ENCODE peak calls at places on chromosomes 4 and X, in four cellular contexts. One of them, this sample, is unnamed.

GRCh38 chrX:103565197-103565596 is 20.1 kb upstream of the TCEAL4 start:
- DNase-seq in DND-41: no peak
- DNase-seq in MM.1S: peak; percentile 23
- DNase-seq in SK-N-SH: no peak
- DNase-seq in this sample: peak; percentile 61

GRCh38 chr4:453267-453666 is 45.7 kb downstream of the ZNF721 start:
- DNase-seq in DND-41: no peak
- DNase-seq in MM.1S: no peak
- DNase-seq in SK-N-SH: no peak
- DNase-seq in this sample: no peak

GRCh38 chr4:100108869-100109268 is 81.4 kb downstream of the DDIT4L start:
- DNase-seq in DND-41: no peak
- DNase-seq in MM.1S: no peak
- DNase-seq in SK-N-SH: peak; percentile 5
- DNase-seq in this sample: no peak

GRCh38 chrX:136731207-136731782 is 49.4 kb downstream of the ARHGEF6 start:
- DNase-seq in DND-41: no peak
- DNase-seq in MM.1S: no peak
- DNase-seq in SK-N-SH: no peak
- DNase-seq in this sample: no peak

GRCh38 chrX:149151805-149152757 is 353.0 kb downstream of the IDS start:
- DNase-seq in DND-41: no peak
- DNase-seq in MM.1S: no peak
- DNase-seq in SK-N-SH: no peak
- DNase-seq in this sample: no peak

GRCh38 chrX:19926095-19926494 is 38.7 kb upstream of the SH3KBP1 start:
- DNase-seq in DND-41: no peak
- DNase-seq in MM.1S: peak; percentile 48
- DNase-seq in SK-N-SH: no peak
- DNase-seq in this sample: no peak

GRCh38 chr4:8297691-8298485 is 28.3 kb downstream of the HTRA3 start:
- DNase-seq in DND-41: no peak
- DNase-seq in MM.1S: no peak
- DNase-seq in SK-N-SH: no peak
- DNase-seq in this sample: no peak

GRCh38 chr4:30825008-30825765 is 105.0 kb downstream of the PCDH7 start:
- DNase-seq in DND-41: no peak
- DNase-seq in MM.1S: no peak
- DNase-seq in SK-N-SH: no peak
- DNase-seq in this sample: no peak

GRCh38 chrX:18946157-18946556 is 37.8 kb downstream of the PHKA2 start:
- DNase-seq in DND-41: no peak
- DNase-seq in MM.1S: no peak
- DNase-seq in SK-N-SH: no peak
- DNase-seq in this sample: no peak

DNA sequence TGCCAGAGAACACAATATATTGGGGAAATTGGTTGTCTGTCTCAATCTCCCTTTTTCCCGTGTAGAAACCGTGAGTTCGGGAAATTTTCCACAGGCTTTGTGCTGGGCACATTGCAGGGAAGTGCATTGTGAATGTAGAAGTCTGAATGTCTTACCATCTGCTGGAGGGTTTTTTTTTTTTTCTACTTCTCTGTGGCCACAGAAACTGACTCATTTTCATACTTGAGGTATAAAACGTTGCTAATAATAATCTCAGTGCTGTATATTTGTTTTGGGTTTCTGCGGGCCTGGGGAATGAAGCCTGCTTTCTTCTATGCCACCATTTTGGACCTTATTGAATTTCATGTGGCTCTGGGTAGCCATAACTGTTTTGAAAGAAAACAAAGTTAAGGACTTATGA is 1001.2 kb downstream of the STIM2 start:
- DNase-seq in DND-41: no peak
- DNase-seq in MM.1S: peak; percentile 80
- DNase-seq in SK-N-SH: no peak
- DNase-seq in this sample: no peak
- H3K4me2 ChIP-seq in DND-41: no peak overlapping the region
- H3K4me2 ChIP-seq in MM.1S: peak overlapping the region; percentile 49
- H3K4me2 ChIP-seq in SK-N-SH: no peak overlapping the region
- H3K4me2 ChIP-seq in this sample: no peak overlapping the region

GRCh38 chr4:21454196-21454595 is 494.4 kb downstream of the KCNIP4 start:
- DNase-seq in DND-41: no peak
- DNase-seq in MM.1S: no peak
- DNase-seq in SK-N-SH: no peak
- DNase-seq in this sample: no peak
- H3K9me3 ChIP-seq in DND-41: no peaks in the 10 kb centered on the region
- H3K9me3 ChIP-seq in MM.1S: no peaks in the 10 kb centered on the region
- H3K9me3 ChIP-seq in SK-N-SH: no peaks in the 10 kb centered on the region
- H3K9me3 ChIP-seq in this sample: peaks cover 7% of the 10 kb centered on the region

GRCh38 chrX:107760304-107761077 is 15.1 kb downstream of the TSC22D3 start:
- DNase-seq in DND-41: no peak
- DNase-seq in MM.1S: no peak
- DNase-seq in SK-N-SH: no peak
- DNase-seq in this sample: no peak

GRCh38 chrX:107763647-107764046 is 11.9 kb downstream of the TSC22D3 start:
- DNase-seq in DND-41: no peak
- DNase-seq in MM.1S: no peak
- DNase-seq in SK-N-SH: no peak
- DNase-seq in this sample: no peak

GRCh38 chrX:107755721-107756120 is 19.9 kb downstream of the TSC22D3 start:
- DNase-seq in DND-41: no peak
- DNase-seq in MM.1S: no peak
- DNase-seq in SK-N-SH: no peak
- DNase-seq in this sample: no peak

GRCh38 chrX:107753186-107753585 is 22.4 kb downstream of the TSC22D3 start:
- DNase-seq in DND-41: no peak
- DNase-seq in MM.1S: no peak
- DNase-seq in SK-N-SH: no peak
- DNase-seq in this sample: no peak

DNA sequence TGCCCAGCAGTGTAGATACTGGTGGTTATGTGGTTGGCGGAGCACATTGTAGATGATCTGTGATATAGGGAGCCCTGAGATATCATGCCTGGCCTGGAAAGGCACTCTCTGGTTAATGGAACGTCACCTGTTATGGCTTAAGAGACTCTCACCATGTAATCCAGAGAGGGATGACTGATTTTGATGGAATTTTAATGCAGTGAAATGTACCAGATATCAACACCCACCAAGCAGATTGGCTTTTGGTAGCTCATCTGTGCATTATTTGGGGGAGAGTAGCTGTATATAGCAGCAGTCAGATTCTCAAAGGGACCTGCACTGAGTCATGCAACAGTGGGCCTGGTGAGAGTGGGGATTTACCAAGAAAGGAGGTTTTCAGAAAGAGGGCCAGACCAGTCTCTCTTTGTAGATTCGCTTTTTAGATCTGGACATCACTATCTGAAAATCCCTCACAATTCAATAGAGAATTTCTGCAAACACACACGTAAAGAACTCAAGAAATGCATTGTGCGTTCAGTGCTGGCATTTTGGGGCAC is 17.3 kb downstream of the TSC22D3 start:
- DNase-seq in DND-41: no peak
- DNase-seq in MM.1S: no peak
- DNase-seq in SK-N-SH: no peak
- DNase-seq in this sample: no peak
- H3K79me2 ChIP-seq in DND-41: no peaks in the 10 kb centered on the region
- H3K79me2 ChIP-seq in MM.1S: no peaks in the 10 kb centered on the region
- H3K79me2 ChIP-seq in SK-N-SH: no peaks in the 10 kb centered on the region
- H3K79me2 ChIP-seq in this sample: no peaks in the 10 kb centered on the region

GRCh38 chrX:77426811-77427210 is 20.4 kb upstream of the FGF16 start:
- DNase-seq in DND-41: no peak
- DNase-seq in MM.1S: no peak
- DNase-seq in SK-N-SH: no peak
- DNase-seq in this sample: no peak
- H3K4me2 ChIP-seq in DND-41: no peak overlapping the region
- H3K4me2 ChIP-seq in MM.1S: no peak overlapping the region
- H3K4me2 ChIP-seq in SK-N-SH: no peak overlapping the region
- H3K4me2 ChIP-seq in this sample: no peak overlapping the region

GRCh38 chr4:178241601-178242118 is 799.4 kb upstream of the AGA start:
- DNase-seq in DND-41: no peak
- DNase-seq in MM.1S: no peak
- DNase-seq in SK-N-SH: no peak
- DNase-seq in this sample: no peak

GRCh38 chr4:178244785-178245184 is 802.5 kb upstream of the AGA start:
- DNase-seq in DND-41: no peak
- DNase-seq in MM.1S: no peak
- DNase-seq in SK-N-SH: no peak
- DNase-seq in this sample: no peak

GRCh38 chr4:178240891-178241290 is 798.7 kb upstream of the AGA start:
- DNase-seq in DND-41: no peak
- DNase-seq in MM.1S: no peak
- DNase-seq in SK-N-SH: no peak
- DNase-seq in this sample: no peak

GRCh38 chr4:178242655-178243054 is 800.4 kb upstream of the AGA start:
- DNase-seq in DND-41: no peak
- DNase-seq in MM.1S: no peak
- DNase-seq in SK-N-SH: no peak
- DNase-seq in this sample: no peak
- H3K9me3 ChIP-seq in DND-41: peaks cover 3% of the 10 kb centered on the region
- H3K9me3 ChIP-seq in MM.1S: no peaks in the 10 kb centered on the region
- H3K9me3 ChIP-seq in SK-N-SH: no peaks in the 10 kb centered on the region
- H3K9me3 ChIP-seq in this sample: no peaks in the 10 kb centered on the region